ENCODE peak calls at places on chromosomes 11 and 22, in four cellular contexts. E is mesendoderm, O is H1, K is IMR-90. Y is an unnamed sample.

GRCh38 chr22:44382461-44383038 is 69.8 kb upstream of the SHISAL1 start:
- DNase-seq in E (no peak), O (no peak), K (no peak), Y (no peak)

GRCh38 chr11:44973634-44974401 is 23.1 kb upstream of the TP53I11 start:
- DNase-seq in K (no peak), O (no peak), E (peak), Y (no peak)

GRCh38 chr22:29312218-29313125 is 3.0 kb downstream of the RASL10A start:
- DNase-seq in O (peak), K (no peak), E (no peak), Y (no peak)

GRCh38 chr11:118353084-118353710 is 6.2 kb upstream of the UBE4A start:
- DNase-seq in O (no peak), E (no peak), K (peak), Y (no peak)

GRCh38 chr11:77073328-77074001 is 6.7 kb downstream of the CAPN5 start:
- DNase-seq in E (no peak), O (no peak), K (peak), Y (peak)

GRCh38 chr22:27407369-27407985 is 394.1 kb downstream of the MN1 start:
- DNase-seq in O (no peak), E (no peak), K (no peak), Y (no peak)

GRCh38 chr22:50012201-50013181 is at the start of gene IL17REL:
- DNase-seq in K (peak), E (peak), O (peak), Y (peak)

GRCh38 chr11:9580894-9581293 is 7.4 kb downstream of the WEE1 start:
- DNase-seq in O (peak), K (no peak), E (no peak), Y (no peak)

GRCh38 chr11:80388133-80388532 is 947.3 kb upstream of the TENM4 start:
- DNase-seq in K (no peak), O (no peak), E (peak), Y (no peak)

GRCh38 chr22:36363378-36363931 is 24.3 kb downstream of the MYH9 start:
- DNase-seq in K (no peak), E (no peak), O (no peak), Y (no peak)

GRCh38 chr11:119048644-119049043 is 8.4 kb downstream of the HYOU1 start:
- DNase-seq in E (no peak), K (no peak), O (no peak), Y (no peak)

GRCh38 chr11:73538381-73538872 is 59.5 kb downstream of the FAM168A start:
- DNase-seq in O (no peak), K (no peak), E (peak), Y (no peak)

GRCh38 chr11:44880511-44880910 is 70.2 kb downstream of the TP53I11 start:
- DNase-seq in E (no peak), K (no peak), O (no peak), Y (no peak)

GRCh38 chr11:3929689-3930088 is 74.2 kb downstream of the STIM1 start:
- DNase-seq in E (no peak), K (no peak), O (no peak), Y (no peak)
- H3K56ac ChIP-seq in E (no peak), K (no peak), O (no peak), Y (no peak)

GRCh38 chr22:20213833-20214708 is 54.0 kb downstream of the RTN4R start:
- DNase-seq in K (no peak), O (no peak), E (no peak), Y (no peak)

GRCh38 chr22:20210473-20211059 is 57.6 kb downstream of the RTN4R start:
- DNase-seq in K (no peak), O (no peak), E (no peak), Y (no peak)

GRCh38 chr22:20211409-20211996 is 56.6 kb downstream of the RTN4R start:
- DNase-seq in E (peak), O (no peak), K (no peak), Y (no peak)

GRCh38 chr22:20212754-20213699 is 55.1 kb downstream of the RTN4R start:
- DNase-seq in E (no peak), O (no peak), K (no peak), Y (no peak)

GRCh38 chr22:20211997-20212753 is 55.9 kb downstream of the RTN4R start:
- DNase-seq in K (peak), O (no peak), E (no peak), Y (no peak)
- H3K9ac ChIP-seq in K (no peak), O (no peak), E (no peak), Y (no peak)

GRCh38 chr11:47847537-47847891 is 636 bp downstream of the NUP160 start:
- DNase-seq in O (no peak), K (no peak), E (no peak), Y (no peak)

GRCh38 chr11:47847892-47848635 is at the start of gene NUP160:
- DNase-seq in O (peak), E (peak), K (peak), Y (peak)

GRCh38 chr11:47846998-47847397 is 1.2 kb downstream of the NUP160 start:
- DNase-seq in K (no peak), O (no peak), E (no peak), Y (no peak)

GRCh38 chr11:47850337-47850736 is 2.2 kb upstream of the NUP160 start:
- DNase-seq in O (no peak), E (no peak), K (no peak), Y (no peak)

GRCh38 chr11:47848636-47849155 is 546 bp upstream of the NUP160 start:
- DNase-seq in O (no peak), E (no peak), K (no peak), Y (no peak)
- H3K56ac ChIP-seq in O (peak), E (peak), K (peak), Y (no peak)

DNA sequence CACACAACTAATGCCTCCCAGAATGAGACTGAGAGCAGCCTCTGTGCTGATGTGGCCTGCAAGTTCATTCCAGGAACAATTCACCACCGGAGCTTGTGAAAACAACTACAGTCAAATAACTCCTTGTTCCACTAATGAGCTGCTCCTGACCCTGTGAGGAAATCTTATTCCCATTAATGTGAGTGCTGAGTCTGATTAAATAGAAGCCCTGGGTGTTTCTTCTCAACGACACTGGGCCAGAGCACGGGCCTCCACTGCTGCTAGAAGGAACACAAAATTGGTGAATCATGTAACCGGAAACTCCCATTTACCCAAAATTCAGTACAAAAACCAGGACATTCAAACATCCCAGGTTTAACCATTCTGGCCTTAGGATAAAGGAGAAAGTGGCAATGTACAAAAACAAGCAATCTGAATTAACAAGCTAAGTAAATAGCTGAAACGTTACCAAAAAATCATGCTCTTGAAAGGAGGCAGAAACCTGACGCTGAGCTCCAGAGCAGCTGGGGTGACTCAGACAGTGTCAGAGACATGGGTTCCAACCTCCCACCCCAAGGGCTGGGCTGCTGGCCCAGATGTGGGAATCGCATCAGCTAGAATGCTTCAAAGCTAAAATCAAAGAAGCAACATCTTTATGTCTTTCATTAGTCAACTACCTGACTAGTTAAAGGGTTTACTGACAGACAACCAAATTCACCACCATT is 26.7 kb downstream of the SERGEF start:
- DNase-seq in E (no peak), O (no peak), K (peak), Y (no peak)
- H3K9ac ChIP-seq in E (no peak), O (no peak), K (no peak), Y (no peak)

GRCh38 chr11:12791245-12791644 is 117.0 kb downstream of the TEAD1 start:
- DNase-seq in K (no peak), E (peak), O (no peak), Y (no peak)
- H3K56ac ChIP-seq in K (no peak), E (no peak), O (no peak), Y (no peak)

GRCh38 chr11:6303657-6304056 is 16.6 kb downstream of the CAVIN3 start:
- DNase-seq in E (no peak), K (no peak), O (no peak), Y (peak)
- H3K9ac ChIP-seq in E (no peak), K (no peak), O (no peak), Y (no peak)

GRCh38 chr11:117230286-117230961 is 1.4 kb downstream of the PCSK7 start:
- DNase-seq in O (no peak), K (peak), E (no peak), Y (no peak)
- H3K56ac ChIP-seq in O (no peak), K (no peak), E (no peak), Y (no peak)

GRCh38 chr22:41908409-41909289 is 6.2 kb downstream of the SHISA8 start:
- DNase-seq in K (no peak), O (peak), E (no peak), Y (peak)

GRCh38 chr22:41907436-41908401 is 7.2 kb downstream of the SHISA8 start:
- DNase-seq in K (peak), E (no peak), O (no peak), Y (peak)

GRCh38 chr22:41904450-41905410 is 10.1 kb downstream of the SHISA8 start:
- DNase-seq in K (no peak), O (no peak), E (no peak), Y (peak)

GRCh38 chr22:41905411-41906202 is 9.3 kb downstream of the SHISA8 start:
- DNase-seq in E (no peak), K (no peak), O (no peak), Y (peak)

DNA sequence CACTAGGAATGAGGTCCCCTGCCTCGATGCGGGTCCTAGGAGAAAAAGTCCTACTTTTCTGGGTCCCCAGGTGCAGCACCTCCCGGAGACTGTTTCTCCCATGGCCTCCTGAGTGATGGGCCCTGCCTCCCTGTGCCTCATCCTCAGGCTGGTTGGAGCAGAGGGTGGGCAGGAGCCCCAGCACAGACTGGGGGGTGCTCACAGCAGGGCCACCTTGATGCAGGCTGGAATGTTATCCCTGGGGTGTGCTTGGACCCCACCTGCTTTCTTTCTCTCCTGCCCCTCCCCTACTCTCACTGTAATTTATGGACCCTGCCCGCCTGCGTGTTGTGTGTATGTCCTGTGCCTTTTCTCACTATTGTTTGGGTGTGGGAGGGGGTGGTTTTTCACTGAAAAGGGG is 8.1 kb downstream of the SHISA8 start:
- DNase-seq in O (no peak), K (no peak), E (no peak), Y (peak)
- H3K9ac ChIP-seq in O (no peak), K (no peak), E (no peak), Y (no peak)

Y was measured in H9.